ENCODE peak calls at places on chromosomes 16 and 17, in nine cellular contexts. One of them, this sample, is unnamed.

GRCh38 chr16:29994613-29995329 is 646 bp downstream of the HIRIP3 start:
- DNase-seq in cardiac muscle cell: no peak
- DNase-seq in lung microvascular endothelial cell: peak; percentile 54
- DNase-seq in right cardiac atrium: no peak
- DNase-seq in ELR: peak; percentile 97
- DNase-seq in ecto neural progenitor cell: no peak
- DNase-seq in hippocampal formation: no peak
- DNase-seq in GM23248: peak; percentile 90
- DNase-seq in M059J: peak; percentile 93
- DNase-seq in this sample: no peak

GRCh38 chr17:42647778-42648177 is 11.3 kb upstream of the TUBG2 start:
- DNase-seq in cardiac muscle cell: no peak
- DNase-seq in lung microvascular endothelial cell: no peak
- DNase-seq in right cardiac atrium: no peak
- DNase-seq in ELR: no peak
- DNase-seq in ecto neural progenitor cell: no peak
- DNase-seq in hippocampal formation: no peak
- DNase-seq in GM23248: no peak
- DNase-seq in M059J: peak; percentile 53
- DNase-seq in this sample: no peak

GRCh38 chr16:27237229-27238015 is 31.1 kb downstream of the NSMCE1 start:
- DNase-seq in cardiac muscle cell: no peak
- DNase-seq in lung microvascular endothelial cell: peak; percentile 55
- DNase-seq in right cardiac atrium: no peak
- DNase-seq in ELR: no peak
- DNase-seq in ecto neural progenitor cell: no peak
- DNase-seq in hippocampal formation: no peak
- DNase-seq in GM23248: no peak
- DNase-seq in M059J: no peak
- DNase-seq in this sample: no peak

GRCh38 chr17:28407130-28407973 is 1.3 kb upstream of the SLC46A1 start:
- DNase-seq in cardiac muscle cell: peak; percentile 14
- DNase-seq in lung microvascular endothelial cell: no peak
- DNase-seq in right cardiac atrium: no peak
- DNase-seq in ELR: no peak
- DNase-seq in ecto neural progenitor cell: peak; percentile 39
- DNase-seq in hippocampal formation: no peak
- DNase-seq in GM23248: no peak
- DNase-seq in M059J: no peak
- DNase-seq in this sample: no peak

GRCh38 chr17:73466704-73467433 is 155.1 kb upstream of the CDC42EP4 start:
- DNase-seq in cardiac muscle cell: no peak
- DNase-seq in lung microvascular endothelial cell: no peak
- DNase-seq in right cardiac atrium: no peak
- DNase-seq in ELR: no peak
- DNase-seq in ecto neural progenitor cell: no peak
- DNase-seq in hippocampal formation: no peak
- DNase-seq in GM23248: no peak
- DNase-seq in M059J: no peak
- DNase-seq in this sample: no peak

GRCh38 chr16:3170440-3171180 is 17.4 kb upstream of the OR1F1 start:
- DNase-seq in cardiac muscle cell: peak; percentile 66
- DNase-seq in lung microvascular endothelial cell: no peak
- DNase-seq in right cardiac atrium: no peak
- DNase-seq in ELR: no peak
- DNase-seq in ecto neural progenitor cell: peak; percentile 50
- DNase-seq in hippocampal formation: no peak
- DNase-seq in GM23248: peak; percentile 38
- DNase-seq in M059J: no peak
- DNase-seq in this sample: no peak

GRCh38 chr16:53219795-53220194 is 165.0 kb downstream of the CHD9 start:
- DNase-seq in cardiac muscle cell: no peak
- DNase-seq in lung microvascular endothelial cell: peak; percentile 86
- DNase-seq in right cardiac atrium: no peak
- DNase-seq in ELR: peak; percentile 85
- DNase-seq in ecto neural progenitor cell: no peak
- DNase-seq in hippocampal formation: no peak
- DNase-seq in GM23248: peak; percentile 65
- DNase-seq in M059J: peak; percentile 22
- DNase-seq in this sample: no peak

GRCh38 chr17:12625092-12625491 is 40.6 kb upstream of the MYOCD start:
- DNase-seq in cardiac muscle cell: no peak
- DNase-seq in lung microvascular endothelial cell: no peak
- DNase-seq in right cardiac atrium: no peak
- DNase-seq in ELR: no peak
- DNase-seq in ecto neural progenitor cell: no peak
- DNase-seq in hippocampal formation: no peak
- DNase-seq in GM23248: no peak
- DNase-seq in M059J: no peak
- DNase-seq in this sample: no peak

GRCh38 chr16:89988951-89989350 is 30.3 kb downstream of the DBNDD1 start:
- DNase-seq in cardiac muscle cell: no peak
- DNase-seq in lung microvascular endothelial cell: no peak
- DNase-seq in right cardiac atrium: no peak
- DNase-seq in ELR: no peak
- DNase-seq in ecto neural progenitor cell: no peak
- DNase-seq in hippocampal formation: no peak
- DNase-seq in GM23248: no peak
- DNase-seq in M059J: no peak
- DNase-seq in this sample: no peak

This sample was measured in AG04450.